ENCODE peak calls at places on chromosomes 13 and 19, in nine cellular contexts. D is IMR-90, G is nephron progenitor cell, L is heart left ventricle, S is epithelial cell of esophagus, R is fibroblast of mammary gland, F is ascending aorta, P is astrocyte, Y is fibroblast of pulmonary artery. Q is an unnamed sample.
A peak's percentile ranks its signal among the peaks of the same experiment; 100 is the strongest.

GRCh38 chr13:42405665-42406390 is 133.9 kb downstream of the AKAP11 start:
- DNase-seq in L (no peak), Y (peak; percentile 24), G (no peak), F (no peak), P (peak; percentile 2), R (peak; percentile 76), D (peak; percentile 8), S (peak; percentile 87), Q (no peak)

GRCh38 chr19:44746946-44747738 is 1.4 kb upstream of the BCL3 start:
- DNase-seq in L (peak; percentile 98), S (peak; percentile 98), G (peak; percentile 70), R (peak; percentile 96), Y (peak; percentile 97), F (peak; percentile 98), D (peak; percentile 96), P (peak; percentile 90), Q (peak; percentile 80)

GRCh38 chr19:53333071-53333465 is 481 bp upstream of the ZNF845 start:
- DNase-seq in R (no peak), D (no peak), S (no peak), L (peak; percentile 42), Y (no peak), G (peak; percentile 55), P (no peak), F (peak; percentile 81), Q (no peak)

GRCh38 chr13:106242554-106242953 is 292.9 kb downstream of the EFNB2 start:
- DNase-seq in S (no peak), F (no peak), P (no peak), G (no peak), L (no peak), R (no peak), D (no peak), Y (no peak), Q (no peak)

GRCh38 chr13:69213331-69213850 is 894.2 kb upstream of the ATXN8OS start:
- DNase-seq in S (no peak), F (no peak), G (no peak), R (no peak), Y (no peak), D (no peak), P (no peak), L (no peak), Q (no peak)

GRCh38 chr13:59038824-59039223 is 1124.9 kb downstream of the DIAPH3 start:
- DNase-seq in L (no peak), R (no peak), P (peak; percentile 65), Y (no peak), D (peak; percentile 15), F (no peak), S (peak; percentile 6), G (no peak), Q (no peak)

GRCh38 chr13:92896842-92897241 is 329.8 kb upstream of the GPC6 start:
- DNase-seq in F (no peak), G (no peak), Y (peak; percentile 70), L (no peak), P (peak; percentile 24), R (peak; percentile 27), S (peak; percentile 66), D (peak; percentile 21), Q (no peak)

GRCh38 chr13:100789968-100790367 is 115.4 kb upstream of the TMTC4 start:
- DNase-seq in D (no peak), P (peak; percentile 18), G (no peak), S (no peak), Y (no peak), R (peak; percentile 65), F (no peak), L (no peak), Q (no peak)

GRCh38 chr19:14516048-14516534 is 2.1 kb downstream of the DNAJB1 start:
- DNase-seq in L (no peak), F (no peak), G (no peak), S (no peak), R (no peak), D (no peak), Y (no peak), P (no peak), Q (no peak)

GRCh38 chr13:21328201-21328600 is 130.9 kb downstream of the ZDHHC20 start:
- DNase-seq in D (no peak), G (peak; percentile 29), L (no peak), S (no peak), P (no peak), R (no peak), F (no peak), Y (no peak), Q (no peak)

GRCh38 chr19:41175825-41176734 is 16.9 kb upstream of the CYP2S1 start:
- DNase-seq in R (peak; percentile 59), F (no peak), D (peak; percentile 76), Y (peak; percentile 63), P (peak; percentile 73), G (peak; percentile 37), L (peak; percentile 39), S (peak; percentile 90), Q (peak; percentile 47)

GRCh38 chr13:80342541-80343371 is 1.8 kb upstream of the SPRY2 start:
- DNase-seq in D (peak; percentile 66), Y (peak; percentile 79), S (peak; percentile 78), G (peak; percentile 93), P (peak; percentile 48), F (peak; percentile 92), R (peak; percentile 68), L (peak; percentile 87), Q (peak; percentile 88)

GRCh38 chr13:35472308-35473008 is 4.0 kb downstream of the MAB21L1 start:
- DNase-seq in L (no peak), D (no peak), R (peak; percentile 56), F (no peak), Y (no peak), S (no peak), P (no peak), G (no peak), Q (no peak)

GRCh38 chr13:47794963-47795362 is 206.1 kb downstream of the SUCLA2 start:
- DNase-seq in F (no peak), P (no peak), L (no peak), R (peak; percentile 33), D (peak; percentile 2), S (no peak), G (no peak), Y (peak; percentile 27), Q (peak; percentile 31)

GRCh38 chr13:94967183-94968039 is 255.1 kb upstream of the SOX21 start:
- DNase-seq in S (peak; percentile 23), L (no peak), D (no peak), G (peak; percentile 72), F (no peak), R (no peak), P (no peak), Y (peak; percentile 10), Q (no peak)

GRCh38 chr13:98886587-98886986 is 91.3 kb downstream of the DOCK9 start:
- DNase-seq in P (no peak), L (no peak), Y (no peak), R (no peak), S (no peak), D (no peak), F (no peak), G (no peak), Q (no peak)

DNA sequence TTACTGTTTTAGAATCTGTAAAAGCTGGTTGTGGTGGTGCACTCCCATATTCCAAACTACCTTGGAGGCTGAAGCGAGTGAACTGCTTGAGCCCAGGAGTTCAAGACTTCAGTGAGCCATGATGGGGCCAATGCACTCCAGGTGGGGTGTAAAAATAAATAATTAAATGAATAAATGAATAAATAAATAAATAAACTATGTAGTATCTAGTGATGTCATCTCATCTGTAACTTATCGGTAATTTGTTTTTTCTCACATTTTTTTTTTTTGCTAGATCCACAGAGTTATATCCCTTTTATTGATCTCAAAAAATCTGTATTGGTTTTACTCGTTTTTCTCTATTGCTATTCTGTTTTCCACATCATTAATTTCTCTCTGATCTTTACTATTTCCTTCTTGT is 5.0 kb downstream of the SCGB2B2 start:
- DNase-seq in Y (no peak), L (no peak), R (no peak), P (no peak), D (no peak), S (no peak), F (no peak), G (no peak), Q (no peak)
- TF ChIP-seq CTCF in Y (no peak), L (no peak), R (no peak), P (no peak), D (no peak), S (no peak), F (no peak), G (no peak), Q (no peak)

DNA sequence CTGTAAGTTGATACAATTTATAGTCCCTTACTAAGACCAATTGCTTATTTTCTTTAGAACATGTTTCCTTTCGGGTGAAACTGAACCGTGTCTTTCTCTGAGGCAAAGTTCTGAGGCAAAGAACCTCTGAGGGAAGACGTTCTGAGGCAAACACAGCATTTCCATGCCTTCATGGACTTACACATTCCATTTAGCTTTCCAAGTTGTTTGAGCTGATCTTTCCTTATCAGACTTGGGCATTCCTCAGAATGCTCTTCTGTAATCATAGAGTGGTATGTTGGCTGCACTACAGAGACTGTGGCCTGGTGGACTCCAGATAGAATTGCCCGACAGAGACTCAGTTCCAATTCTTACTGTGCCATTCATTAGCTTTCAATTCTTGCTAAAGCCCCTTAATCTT is 579.0 kb downstream of the KCTD12 start:
- DNase-seq in F (no peak), R (no peak), D (peak; percentile 79), G (no peak), S (no peak), L (no peak), Y (peak; percentile 70), P (peak; percentile 54), Q (no peak)
- TF ChIP-seq CTCF in F (no peak), R (no peak), D (peak; percentile 10), G (no peak), S (no peak), L (no peak), Y (no peak), P (no peak), Q (no peak)

GRCh38 chr13:63954683-63955082 is 2539.0 kb upstream of the PCDH20 start:
- DNase-seq in D (no peak), P (no peak), S (no peak), Y (no peak), L (no peak), F (no peak), G (no peak), R (no peak), Q (no peak)
- TF ChIP-seq CTCF in D (no peak), P (no peak), S (no peak), Y (no peak), L (no peak), F (no peak), G (no peak), R (no peak), Q (no peak)

DNA sequence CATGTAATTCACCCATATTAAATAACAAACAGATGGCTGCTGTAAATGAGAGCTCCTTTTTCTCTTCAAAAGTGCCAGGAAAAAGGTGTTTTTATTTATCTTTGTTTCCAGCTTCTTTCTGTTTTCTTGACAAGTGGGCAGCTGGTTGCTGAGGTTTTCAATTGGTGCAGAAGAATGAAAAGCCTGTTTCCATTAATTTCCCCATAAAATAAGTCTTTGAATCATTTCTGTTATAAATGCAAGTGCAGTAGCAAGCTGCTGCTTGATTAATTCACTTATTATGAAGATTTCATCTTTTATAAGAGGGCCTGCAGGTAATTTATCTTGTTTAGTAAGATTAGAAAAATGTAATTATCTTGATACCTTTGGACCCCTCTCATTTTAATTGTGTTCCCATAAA is 676.3 kb upstream of the KLHL1 start:
- DNase-seq in P (no peak), R (no peak), D (no peak), G (no peak), L (no peak), Y (no peak), F (no peak), S (no peak), Q (no peak)
- TF ChIP-seq CTCF in P (no peak), R (no peak), D (no peak), G (no peak), L (no peak), Y (no peak), F (no peak), S (no peak), Q (no peak)

Q was measured in HL-60.